ENCODE peak calls at places on chromosomes 13 and 19, in six cellular contexts. One of them, this sample, is unnamed.

GRCh38 chr13:79771493-79771892 is 290.5 kb downstream of the NDFIP2 start:
- DNase-seq in stimulated activated CD8-positive, alpha-beta memory T cell treated with anti-CD3 and anti-CD28 coated beads, Interleukin-15, amount 100 ng/mL, for 4 hours: no peak
- DNase-seq in NCI-H2081: no peak
- DNase-seq in GM12865: no peak
- DNase-seq in AG08396: no peak
- DNase-seq in stimulated activated CD4-positive, alpha-beta T cell treated with anti-CD3 and anti-CD28 coated beads, Interleukin-4, amount 100 ng/mL, for 48 hours: no peak
- DNase-seq in this sample: no peak

GRCh38 chr13:41554626-41555386 is 97.5 kb downstream of the RGCC start:
- DNase-seq in stimulated activated CD8-positive, alpha-beta memory T cell treated with anti-CD3 and anti-CD28 coated beads, Interleukin-15, amount 100 ng/mL, for 4 hours: no peak
- DNase-seq in NCI-H2081: no peak
- DNase-seq in GM12865: peak; percentile 72
- DNase-seq in AG08396: no peak
- DNase-seq in stimulated activated CD4-positive, alpha-beta T cell treated with anti-CD3 and anti-CD28 coated beads, Interleukin-4, amount 100 ng/mL, for 48 hours: peak; percentile 40
- DNase-seq in this sample: no peak

GRCh38 chr19:49988433-49988832 is 27.5 kb upstream of the SIGLEC11 start:
- DNase-seq in stimulated activated CD8-positive, alpha-beta memory T cell treated with anti-CD3 and anti-CD28 coated beads, Interleukin-15, amount 100 ng/mL, for 4 hours: no peak
- DNase-seq in NCI-H2081: no peak
- DNase-seq in GM12865: no peak
- DNase-seq in AG08396: peak; percentile 36
- DNase-seq in stimulated activated CD4-positive, alpha-beta T cell treated with anti-CD3 and anti-CD28 coated beads, Interleukin-4, amount 100 ng/mL, for 48 hours: peak; percentile 17
- DNase-seq in this sample: no peak

GRCh38 chr19:7528522-7529245 is 6.3 kb downstream of the MCOLN1 start:
- DNase-seq in stimulated activated CD8-positive, alpha-beta memory T cell treated with anti-CD3 and anti-CD28 coated beads, Interleukin-15, amount 100 ng/mL, for 4 hours: no peak
- DNase-seq in NCI-H2081: no peak
- DNase-seq in GM12865: no peak
- DNase-seq in AG08396: no peak
- DNase-seq in stimulated activated CD4-positive, alpha-beta T cell treated with anti-CD3 and anti-CD28 coated beads, Interleukin-4, amount 100 ng/mL, for 48 hours: no peak
- DNase-seq in this sample: no peak

GRCh38 chr13:97258801-97259200 is 36.7 kb downstream of the MBNL2 start:
- DNase-seq in stimulated activated CD8-positive, alpha-beta memory T cell treated with anti-CD3 and anti-CD28 coated beads, Interleukin-15, amount 100 ng/mL, for 4 hours: no peak
- DNase-seq in NCI-H2081: no peak
- DNase-seq in GM12865: no peak
- DNase-seq in AG08396: no peak
- DNase-seq in stimulated activated CD4-positive, alpha-beta T cell treated with anti-CD3 and anti-CD28 coated beads, Interleukin-4, amount 100 ng/mL, for 48 hours: no peak
- DNase-seq in this sample: no peak

GRCh38 chr19:13778847-13779246 is 4.6 kb downstream of the C19orf53 start:
- DNase-seq in stimulated activated CD8-positive, alpha-beta memory T cell treated with anti-CD3 and anti-CD28 coated beads, Interleukin-15, amount 100 ng/mL, for 4 hours: no peak
- DNase-seq in NCI-H2081: no peak
- DNase-seq in GM12865: no peak
- DNase-seq in AG08396: no peak
- DNase-seq in stimulated activated CD4-positive, alpha-beta T cell treated with anti-CD3 and anti-CD28 coated beads, Interleukin-4, amount 100 ng/mL, for 48 hours: no peak
- DNase-seq in this sample: no peak

GRCh38 chr19:7140137-7140536 is 70.6 kb downstream of the ZNF557 start:
- DNase-seq in stimulated activated CD8-positive, alpha-beta memory T cell treated with anti-CD3 and anti-CD28 coated beads, Interleukin-15, amount 100 ng/mL, for 4 hours: no peak
- DNase-seq in NCI-H2081: no peak
- DNase-seq in GM12865: no peak
- DNase-seq in AG08396: no peak
- DNase-seq in stimulated activated CD4-positive, alpha-beta T cell treated with anti-CD3 and anti-CD28 coated beads, Interleukin-4, amount 100 ng/mL, for 48 hours: no peak
- DNase-seq in this sample: no peak

GRCh38 chr13:75839418-75839817 is 203.3 kb downstream of the LMO7 start:
- DNase-seq in stimulated activated CD8-positive, alpha-beta memory T cell treated with anti-CD3 and anti-CD28 coated beads, Interleukin-15, amount 100 ng/mL, for 4 hours: no peak
- DNase-seq in NCI-H2081: no peak
- DNase-seq in GM12865: no peak
- DNase-seq in AG08396: no peak
- DNase-seq in stimulated activated CD4-positive, alpha-beta T cell treated with anti-CD3 and anti-CD28 coated beads, Interleukin-4, amount 100 ng/mL, for 48 hours: no peak
- DNase-seq in this sample: no peak

GRCh38 chr13:26727122-26727521 is 33.5 kb downstream of the GPR12 start:
- DNase-seq in stimulated activated CD8-positive, alpha-beta memory T cell treated with anti-CD3 and anti-CD28 coated beads, Interleukin-15, amount 100 ng/mL, for 4 hours: no peak
- DNase-seq in NCI-H2081: no peak
- DNase-seq in GM12865: no peak
- DNase-seq in AG08396: no peak
- DNase-seq in stimulated activated CD4-positive, alpha-beta T cell treated with anti-CD3 and anti-CD28 coated beads, Interleukin-4, amount 100 ng/mL, for 48 hours: no peak
- DNase-seq in this sample: no peak

GRCh38 chr19:13839193-13839937 is 37.6 kb upstream of the NANOS3 start:
- DNase-seq in stimulated activated CD8-positive, alpha-beta memory T cell treated with anti-CD3 and anti-CD28 coated beads, Interleukin-15, amount 100 ng/mL, for 4 hours: peak; percentile 85
- DNase-seq in NCI-H2081: no peak
- DNase-seq in GM12865: peak; percentile 92
- DNase-seq in AG08396: peak; percentile 79
- DNase-seq in stimulated activated CD4-positive, alpha-beta T cell treated with anti-CD3 and anti-CD28 coated beads, Interleukin-4, amount 100 ng/mL, for 48 hours: peak; percentile 87
- DNase-seq in this sample: no peak

GRCh38 chr13:48923376-48923775 is 52.3 kb upstream of the FNDC3A start:
- DNase-seq in stimulated activated CD8-positive, alpha-beta memory T cell treated with anti-CD3 and anti-CD28 coated beads, Interleukin-15, amount 100 ng/mL, for 4 hours: no peak
- DNase-seq in NCI-H2081: no peak
- DNase-seq in GM12865: no peak
- DNase-seq in AG08396: no peak
- DNase-seq in stimulated activated CD4-positive, alpha-beta T cell treated with anti-CD3 and anti-CD28 coated beads, Interleukin-4, amount 100 ng/mL, for 48 hours: no peak
- DNase-seq in this sample: no peak

GRCh38 chr19:2120821-2121220 is 24.1 kb downstream of the IZUMO4 start:
- DNase-seq in stimulated activated CD8-positive, alpha-beta memory T cell treated with anti-CD3 and anti-CD28 coated beads, Interleukin-15, amount 100 ng/mL, for 4 hours: no peak
- DNase-seq in NCI-H2081: no peak
- DNase-seq in GM12865: no peak
- DNase-seq in AG08396: no peak
- DNase-seq in stimulated activated CD4-positive, alpha-beta T cell treated with anti-CD3 and anti-CD28 coated beads, Interleukin-4, amount 100 ng/mL, for 48 hours: no peak
- DNase-seq in this sample: no peak

GRCh38 chr13:110173247-110173818 is 133.6 kb downstream of the COL4A1 start:
- DNase-seq in stimulated activated CD8-positive, alpha-beta memory T cell treated with anti-CD3 and anti-CD28 coated beads, Interleukin-15, amount 100 ng/mL, for 4 hours: no peak
- DNase-seq in NCI-H2081: no peak
- DNase-seq in GM12865: no peak
- DNase-seq in AG08396: no peak
- DNase-seq in stimulated activated CD4-positive, alpha-beta T cell treated with anti-CD3 and anti-CD28 coated beads, Interleukin-4, amount 100 ng/mL, for 48 hours: no peak
- DNase-seq in this sample: no peak

GRCh38 chr13:63449549-63449948 is 2033.9 kb upstream of the PCDH20 start:
- DNase-seq in stimulated activated CD8-positive, alpha-beta memory T cell treated with anti-CD3 and anti-CD28 coated beads, Interleukin-15, amount 100 ng/mL, for 4 hours: no peak
- DNase-seq in NCI-H2081: peak; percentile 21
- DNase-seq in GM12865: no peak
- DNase-seq in AG08396: no peak
- DNase-seq in stimulated activated CD4-positive, alpha-beta T cell treated with anti-CD3 and anti-CD28 coated beads, Interleukin-4, amount 100 ng/mL, for 48 hours: no peak
- DNase-seq in this sample: no peak

GRCh38 chr19:13817018-13817614 is 21.9 kb downstream of the ZSWIM4 start:
- DNase-seq in stimulated activated CD8-positive, alpha-beta memory T cell treated with anti-CD3 and anti-CD28 coated beads, Interleukin-15, amount 100 ng/mL, for 4 hours: no peak
- DNase-seq in NCI-H2081: peak; percentile 88
- DNase-seq in GM12865: no peak
- DNase-seq in AG08396: no peak
- DNase-seq in stimulated activated CD4-positive, alpha-beta T cell treated with anti-CD3 and anti-CD28 coated beads, Interleukin-4, amount 100 ng/mL, for 48 hours: no peak
- DNase-seq in this sample: no peak

GRCh38 chr19:17722655-17723240 is 3.5 kb downstream of the MAP1S start:
- DNase-seq in stimulated activated CD8-positive, alpha-beta memory T cell treated with anti-CD3 and anti-CD28 coated beads, Interleukin-15, amount 100 ng/mL, for 4 hours: no peak
- DNase-seq in NCI-H2081: no peak
- DNase-seq in GM12865: no peak
- DNase-seq in AG08396: no peak
- DNase-seq in stimulated activated CD4-positive, alpha-beta T cell treated with anti-CD3 and anti-CD28 coated beads, Interleukin-4, amount 100 ng/mL, for 48 hours: no peak
- DNase-seq in this sample: no peak

GRCh38 chr19:1836458-1837221 is 11.6 kb downstream of the REXO1 start:
- DNase-seq in stimulated activated CD8-positive, alpha-beta memory T cell treated with anti-CD3 and anti-CD28 coated beads, Interleukin-15, amount 100 ng/mL, for 4 hours: no peak
- DNase-seq in NCI-H2081: no peak
- DNase-seq in GM12865: no peak
- DNase-seq in AG08396: no peak
- DNase-seq in stimulated activated CD4-positive, alpha-beta T cell treated with anti-CD3 and anti-CD28 coated beads, Interleukin-4, amount 100 ng/mL, for 48 hours: no peak
- DNase-seq in this sample: no peak

GRCh38 chr19:13712767-13713201 is 51.5 kb upstream of the MRI1 start:
- DNase-seq in stimulated activated CD8-positive, alpha-beta memory T cell treated with anti-CD3 and anti-CD28 coated beads, Interleukin-15, amount 100 ng/mL, for 4 hours: no peak
- DNase-seq in NCI-H2081: no peak
- DNase-seq in GM12865: no peak
- DNase-seq in AG08396: no peak
- DNase-seq in stimulated activated CD4-positive, alpha-beta T cell treated with anti-CD3 and anti-CD28 coated beads, Interleukin-4, amount 100 ng/mL, for 48 hours: no peak
- DNase-seq in this sample: no peak

GRCh38 chr13:42654760-42655159 is 80.8 kb downstream of the TNFSF11 start:
- DNase-seq in stimulated activated CD8-positive, alpha-beta memory T cell treated with anti-CD3 and anti-CD28 coated beads, Interleukin-15, amount 100 ng/mL, for 4 hours: no peak
- DNase-seq in NCI-H2081: no peak
- DNase-seq in GM12865: no peak
- DNase-seq in AG08396: no peak
- DNase-seq in stimulated activated CD4-positive, alpha-beta T cell treated with anti-CD3 and anti-CD28 coated beads, Interleukin-4, amount 100 ng/mL, for 48 hours: no peak
- DNase-seq in this sample: no peak

This sample was measured in C1 segment of cervical spinal cord.